ENCODE peak calls at places on chromosomes 11 and 22, in five cellular contexts. A is fibroblast of mammary gland, X is MM.1S, D is AG09309, U is astrocyte of the spinal cord. N is an unnamed sample.

GRCh38 chr11:98107736-98108135 is 913.0 kb upstream of the CNTN5 start:
- DNase-seq in D (no peak), A (no peak), U (no peak), X (no peak), N (no peak)

GRCh38 chr11:46588915-46589314 is 4.9 kb downstream of the AMBRA1 start:
- DNase-seq in A (no peak), D (no peak), X (no peak), U (no peak), N (no peak)

GRCh38 chr22:46071451-46072029 is 78.8 kb upstream of the PPARA start:
- DNase-seq in A (peak), D (peak), U (peak), X (peak), N (peak)

GRCh38 chr22:17581056-17581455 is 17.8 kb downstream of the SLC25A18 start:
- DNase-seq in D (no peak), U (no peak), A (no peak), X (no peak), N (no peak)

GRCh38 chr11:33366918-33367317 is 109.7 kb downstream of the HIPK3 start:
- DNase-seq in X (no peak), U (no peak), D (no peak), A (no peak), N (no peak)

GRCh38 chr11:18404062-18404461 is 8.1 kb upstream of the LDHC start:
- DNase-seq in X (no peak), U (no peak), A (no peak), D (no peak), N (no peak)

GRCh38 chr22:42364641-42365336 is 67.4 kb downstream of the NFAM1 start:
- DNase-seq in X (no peak), D (no peak), A (peak), U (no peak), N (no peak)

GRCh38 chr11:109864834-109865557 is 228.2 kb upstream of the ZC3H12C start:
- DNase-seq in X (no peak), U (peak), D (no peak), A (peak), N (peak)

GRCh38 chr11:60315866-60316265 is 11.2 kb upstream of the MS4A6E start:
- DNase-seq in U (no peak), X (no peak), A (no peak), D (no peak), N (no peak)

GRCh38 chr22:23237201-23237798 is 57.0 kb downstream of the BCR start:
- DNase-seq in U (peak), X (peak), D (no peak), A (peak), N (no peak)

GRCh38 chr11:92480519-92480918 is 255.9 kb downstream of the FAT3 start:
- DNase-seq in A (peak), D (peak), X (no peak), U (peak), N (no peak)

GRCh38 chr22:40345801-40346177 is 511 bp upstream of the ADSL start:
- DNase-seq in D (no peak), A (peak), U (no peak), X (peak), N (peak)

GRCh38 chr11:7573193-7573557 is 59.4 kb downstream of the PPFIBP2 start:
- DNase-seq in U (no peak), X (no peak), D (no peak), A (no peak), N (no peak)

GRCh38 chr22:25475554-25476022 is 88.9 kb upstream of the GRK3 start:
- DNase-seq in X (no peak), A (peak), U (peak), D (no peak), N (no peak)

GRCh38 chr11:2528301-2529050 is 83.7 kb downstream of the KCNQ1 start:
- DNase-seq in D (no peak), U (no peak), A (no peak), X (no peak), N (no peak)

GRCh38 chr11:30018443-30018842 is 1.6 kb upstream of the KCNA4 start:
- DNase-seq in U (no peak), D (no peak), X (no peak), A (no peak), N (no peak)

GRCh38 chr11:63274776-63275175 is 31.4 kb upstream of the SLC22A25 start:
- DNase-seq in U (no peak), X (no peak), D (no peak), A (no peak), N (no peak)

GRCh38 chr11:61082161-61082870 is 20.0 kb upstream of the CD5 start:
- DNase-seq in X (no peak), U (no peak), A (no peak), D (no peak), N (no peak)

DNA sequence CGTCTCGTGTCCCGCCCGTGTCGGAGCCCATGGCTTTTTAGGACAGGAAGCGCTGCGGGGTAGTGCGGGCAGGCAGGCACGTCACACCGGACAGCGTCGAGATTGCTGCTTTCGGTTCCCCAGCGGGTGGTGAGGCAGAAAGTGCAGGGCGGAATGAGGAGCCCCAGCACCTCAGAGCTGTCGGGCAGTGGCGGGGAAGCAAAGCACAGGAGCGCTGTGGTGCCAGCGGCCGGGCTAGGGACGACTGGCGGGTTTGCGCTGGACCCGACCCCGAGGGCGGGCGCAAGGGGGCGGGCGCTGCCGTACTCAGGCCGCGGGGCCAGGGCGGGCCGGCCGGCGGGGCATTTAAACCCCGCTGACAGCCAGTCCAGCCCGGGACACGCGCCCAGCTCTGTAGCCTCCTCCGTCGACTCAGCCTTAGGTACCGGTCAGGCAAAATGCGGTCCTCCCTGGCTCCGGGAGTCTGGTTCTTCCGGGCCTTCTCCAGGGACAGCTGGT is at the start of gene SLC37A2:
- DNase-seq in X (peak), A (peak), U (peak), D (no peak), N (peak)
- TF ChIP-seq CTCF in X (peak), A (no peak), U (peak), D (no peak), N (peak)

DNA sequence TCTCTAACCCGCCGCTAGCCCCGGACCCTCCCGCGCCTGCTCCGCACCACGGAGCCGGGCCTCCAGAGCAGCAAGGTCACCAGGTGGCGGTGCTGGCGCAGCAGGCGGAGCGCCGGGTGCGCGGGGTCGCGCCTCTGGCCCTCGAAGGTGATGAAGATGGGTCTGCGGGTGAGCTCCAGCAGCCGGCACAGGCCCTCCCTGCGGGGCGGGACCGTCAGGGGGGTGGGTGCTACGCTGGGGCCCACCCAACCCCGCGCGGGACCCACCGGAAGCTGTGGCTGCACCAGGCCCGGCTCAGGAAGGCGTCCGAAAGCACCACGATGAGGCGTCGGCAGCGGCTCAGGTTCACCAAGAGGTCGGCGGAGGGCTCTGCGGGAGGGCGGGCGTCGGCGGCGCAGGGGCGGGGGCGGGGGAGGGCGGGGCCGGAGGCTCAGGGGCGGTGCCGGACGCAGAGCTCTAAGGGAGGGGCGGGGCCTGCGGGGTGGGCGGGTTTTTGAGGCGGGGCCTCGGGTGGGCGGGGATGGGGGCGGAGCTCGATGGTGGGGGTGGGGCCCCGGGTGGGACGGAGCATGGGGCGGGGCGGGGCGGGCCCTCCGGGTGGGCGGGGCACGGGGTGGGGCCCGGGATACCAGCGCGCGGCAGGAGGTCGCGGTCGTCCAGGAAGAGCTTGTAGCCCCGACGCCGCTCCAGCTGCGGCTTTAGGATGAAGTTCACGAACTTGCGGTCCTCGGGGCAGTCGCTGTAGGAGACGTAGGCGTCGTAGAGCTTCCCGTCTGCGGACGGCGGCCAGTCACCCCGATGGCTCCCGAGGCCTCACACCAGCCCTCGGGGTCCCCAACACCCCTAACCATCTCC is 7.8 kb downstream of the SIGIRR start:
- DNase-seq in U (peak), X (peak), A (peak), D (no peak), N (peak)
- TF ChIP-seq CTCF in U (no peak), X (peak), A (no peak), D (no peak), N (peak)

DNA sequence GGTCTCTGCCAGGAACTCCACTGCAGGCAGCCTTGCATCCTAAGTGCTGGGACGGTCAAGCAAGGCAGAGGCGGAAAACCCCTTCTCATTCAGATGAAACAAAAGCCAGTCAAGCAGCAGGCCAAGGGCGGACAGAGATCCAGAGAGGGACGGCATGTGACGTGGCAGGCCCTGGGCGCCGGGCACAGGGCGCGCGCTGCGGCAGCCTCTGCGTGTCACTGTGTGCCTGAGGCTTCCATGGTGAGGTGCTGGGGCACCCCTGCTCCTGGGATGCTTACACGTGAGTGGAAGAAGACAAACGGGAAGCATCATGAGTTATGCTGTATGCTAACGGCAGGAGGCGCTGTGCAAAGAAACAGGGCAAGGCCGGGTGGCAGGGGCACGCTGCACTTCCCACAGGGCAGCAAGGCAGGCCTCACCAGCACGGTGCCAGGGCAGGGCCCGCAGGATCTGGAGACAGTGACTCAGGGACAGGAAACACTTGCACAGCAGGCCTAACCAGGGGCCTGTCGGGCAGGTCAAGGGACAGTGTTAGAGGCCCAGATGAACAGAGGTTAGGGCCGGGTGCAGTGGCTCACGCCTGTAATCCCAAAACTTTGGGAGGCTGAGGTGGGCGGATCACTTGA is 6.1 kb downstream of the TOLLIP start:
- DNase-seq in A (no peak), X (no peak), D (no peak), U (no peak), N (peak)
- TF ChIP-seq CTCF in A (peak), X (no peak), D (no peak), U (peak), N (no peak)

GRCh38 chr11:8812438-8812837 is 98.6 kb upstream of the AKIP1 start:
- DNase-seq in A (peak), X (no peak), D (no peak), U (no peak), N (no peak)
- TF ChIP-seq CTCF in A (no peak), X (no peak), D (no peak), U (no peak), N (no peak)